ENCODE peak calls at places on chromosomes 3 and 15, in six cellular contexts. One of them, this sample, is unnamed.
A peak's percentile ranks its signal among the peaks of the same experiment; 100 is the strongest.

GRCh38 chr3:101690972-101691371 is 4.5 kb upstream of the RPL24 start:
- DNase-seq in MV-4-11: no peak
- DNase-seq in cardiac fibroblast: no peak
- DNase-seq in renal cortical epithelial cell: no peak
- DNase-seq in brain microvascular endothelial cell: no peak
- DNase-seq in NCI-H748 treated with DMSO at 0.1 percent for 48 hours: no peak
- DNase-seq in this sample: no peak

GRCh38 chr15:63979227-63979793 is 67.0 kb downstream of the DAPK2 start:
- DNase-seq in MV-4-11: no peak
- DNase-seq in cardiac fibroblast: no peak
- DNase-seq in renal cortical epithelial cell: no peak
- DNase-seq in brain microvascular endothelial cell: no peak
- DNase-seq in NCI-H748 treated with DMSO at 0.1 percent for 48 hours: no peak
- DNase-seq in this sample: no peak

GRCh38 chr15:45918839-45919238 is 284.0 kb downstream of the SQOR start:
- DNase-seq in MV-4-11: no peak
- DNase-seq in cardiac fibroblast: peak; percentile 32
- DNase-seq in renal cortical epithelial cell: no peak
- DNase-seq in brain microvascular endothelial cell: no peak
- DNase-seq in NCI-H748 treated with DMSO at 0.1 percent for 48 hours: no peak
- DNase-seq in this sample: no peak

GRCh38 chr3:96491023-96491422 is 323.4 kb upstream of the EPHA6 start:
- DNase-seq in MV-4-11: no peak
- DNase-seq in cardiac fibroblast: no peak
- DNase-seq in renal cortical epithelial cell: no peak
- DNase-seq in brain microvascular endothelial cell: no peak
- DNase-seq in NCI-H748 treated with DMSO at 0.1 percent for 48 hours: no peak
- DNase-seq in this sample: no peak

GRCh38 chr15:39654308-39654707 is 73.4 kb downstream of the THBS1 start:
- DNase-seq in MV-4-11: no peak
- DNase-seq in cardiac fibroblast: no peak
- DNase-seq in renal cortical epithelial cell: no peak
- DNase-seq in brain microvascular endothelial cell: no peak
- DNase-seq in NCI-H748 treated with DMSO at 0.1 percent for 48 hours: no peak
- DNase-seq in this sample: no peak

GRCh38 chr3:50430950-50431435 is 71.7 kb upstream of the TMEM115 start:
- DNase-seq in MV-4-11: no peak
- DNase-seq in cardiac fibroblast: no peak
- DNase-seq in renal cortical epithelial cell: no peak
- DNase-seq in brain microvascular endothelial cell: no peak
- DNase-seq in NCI-H748 treated with DMSO at 0.1 percent for 48 hours: no peak
- DNase-seq in this sample: no peak

GRCh38 chr3:135694142-135694541 is 271.4 kb upstream of the PPP2R3A start:
- DNase-seq in MV-4-11: no peak
- DNase-seq in cardiac fibroblast: no peak
- DNase-seq in renal cortical epithelial cell: no peak
- DNase-seq in brain microvascular endothelial cell: no peak
- DNase-seq in NCI-H748 treated with DMSO at 0.1 percent for 48 hours: peak; percentile 97
- DNase-seq in this sample: no peak

GRCh38 chr15:43516801-43517353 is 531 bp upstream of the MAP1A start:
- DNase-seq in MV-4-11: no peak
- DNase-seq in cardiac fibroblast: peak; percentile 46
- DNase-seq in renal cortical epithelial cell: no peak
- DNase-seq in brain microvascular endothelial cell: peak; percentile 59
- DNase-seq in NCI-H748 treated with DMSO at 0.1 percent for 48 hours: no peak
- DNase-seq in this sample: peak; percentile 63

GRCh38 chr15:62792960-62793758 is 249.4 kb upstream of the TPM1 start:
- DNase-seq in MV-4-11: no peak
- DNase-seq in cardiac fibroblast: no peak
- DNase-seq in renal cortical epithelial cell: no peak
- DNase-seq in brain microvascular endothelial cell: no peak
- DNase-seq in NCI-H748 treated with DMSO at 0.1 percent for 48 hours: no peak
- DNase-seq in this sample: no peak

GRCh38 chr15:23516866-23517265 is 48.6 kb upstream of the MKRN3 start:
- DNase-seq in MV-4-11: no peak
- DNase-seq in cardiac fibroblast: no peak
- DNase-seq in renal cortical epithelial cell: no peak
- DNase-seq in brain microvascular endothelial cell: no peak
- DNase-seq in NCI-H748 treated with DMSO at 0.1 percent for 48 hours: no peak
- DNase-seq in this sample: no peak

GRCh38 chr3:170222647-170223541 is 670 bp downstream of the PRKCI start:
- DNase-seq in MV-4-11: no peak
- DNase-seq in cardiac fibroblast: no peak
- DNase-seq in renal cortical epithelial cell: peak; percentile 46
- DNase-seq in brain microvascular endothelial cell: peak; percentile 11
- DNase-seq in NCI-H748 treated with DMSO at 0.1 percent for 48 hours: no peak
- DNase-seq in this sample: peak; percentile 37

GRCh38 chr3:59426851-59427565 is 377.2 kb upstream of the CFAP20DC start:
- DNase-seq in MV-4-11: peak; percentile 83
- DNase-seq in cardiac fibroblast: peak; percentile 61
- DNase-seq in renal cortical epithelial cell: peak; percentile 52
- DNase-seq in brain microvascular endothelial cell: peak; percentile 74
- DNase-seq in NCI-H748 treated with DMSO at 0.1 percent for 48 hours: no peak
- DNase-seq in this sample: peak; percentile 81

GRCh38 chr3:125624341-125624740 is 29.0 kb upstream of the OSBPL11 start:
- DNase-seq in MV-4-11: no peak
- DNase-seq in cardiac fibroblast: no peak
- DNase-seq in renal cortical epithelial cell: no peak
- DNase-seq in brain microvascular endothelial cell: no peak
- DNase-seq in NCI-H748 treated with DMSO at 0.1 percent for 48 hours: no peak
- DNase-seq in this sample: no peak

GRCh38 chr3:39531066-39531465 is 63.6 kb downstream of the MOBP start:
- DNase-seq in MV-4-11: no peak
- DNase-seq in cardiac fibroblast: no peak
- DNase-seq in renal cortical epithelial cell: no peak
- DNase-seq in brain microvascular endothelial cell: no peak
- DNase-seq in NCI-H748 treated with DMSO at 0.1 percent for 48 hours: no peak
- DNase-seq in this sample: no peak

GRCh38 chr3:100516843-100517242 is 24.4 kb downstream of the TMEM45A start:
- DNase-seq in MV-4-11: no peak
- DNase-seq in cardiac fibroblast: peak; percentile 52
- DNase-seq in renal cortical epithelial cell: no peak
- DNase-seq in brain microvascular endothelial cell: no peak
- DNase-seq in NCI-H748 treated with DMSO at 0.1 percent for 48 hours: no peak
- DNase-seq in this sample: peak; percentile 63

GRCh38 chr3:105876745-105877624 is 8.2 kb upstream of the CBLB start:
- DNase-seq in MV-4-11: no peak
- DNase-seq in cardiac fibroblast: no peak
- DNase-seq in renal cortical epithelial cell: no peak
- DNase-seq in brain microvascular endothelial cell: no peak
- DNase-seq in NCI-H748 treated with DMSO at 0.1 percent for 48 hours: no peak
- DNase-seq in this sample: no peak

GRCh38 chr3:77500711-77501110 is 460.8 kb downstream of the ROBO2 start:
- DNase-seq in MV-4-11: no peak
- DNase-seq in cardiac fibroblast: no peak
- DNase-seq in renal cortical epithelial cell: no peak
- DNase-seq in brain microvascular endothelial cell: no peak
- DNase-seq in NCI-H748 treated with DMSO at 0.1 percent for 48 hours: no peak
- DNase-seq in this sample: no peak

GRCh38 chr15:60520041-60520824 is 41.3 kb upstream of the ICE2 start:
- DNase-seq in MV-4-11: no peak
- DNase-seq in cardiac fibroblast: no peak
- DNase-seq in renal cortical epithelial cell: peak; percentile 57
- DNase-seq in brain microvascular endothelial cell: no peak
- DNase-seq in NCI-H748 treated with DMSO at 0.1 percent for 48 hours: no peak
- DNase-seq in this sample: peak; percentile 51

GRCh38 chr3:18580268-18580667 is 155.1 kb upstream of the SATB1 start:
- DNase-seq in MV-4-11: no peak
- DNase-seq in cardiac fibroblast: no peak
- DNase-seq in renal cortical epithelial cell: no peak
- DNase-seq in brain microvascular endothelial cell: no peak
- DNase-seq in NCI-H748 treated with DMSO at 0.1 percent for 48 hours: peak; percentile 84
- DNase-seq in this sample: no peak

GRCh38 chr3:149342413-149343340 is 9.2 kb upstream of the TM4SF18 start:
- DNase-seq in MV-4-11: peak; percentile 52
- DNase-seq in cardiac fibroblast: peak; percentile 71
- DNase-seq in renal cortical epithelial cell: peak; percentile 93
- DNase-seq in brain microvascular endothelial cell: peak; percentile 63
- DNase-seq in NCI-H748 treated with DMSO at 0.1 percent for 48 hours: no peak
- DNase-seq in this sample: peak; percentile 78

GRCh38 chr3:123733805-123734526 is 149.1 kb upstream of the HACD2 start:
- DNase-seq in MV-4-11: no peak
- DNase-seq in cardiac fibroblast: peak; percentile 37
- DNase-seq in renal cortical epithelial cell: peak; percentile 92
- DNase-seq in brain microvascular endothelial cell: peak; percentile 84
- DNase-seq in NCI-H748 treated with DMSO at 0.1 percent for 48 hours: no peak
- DNase-seq in this sample: peak; percentile 86